ENCODE peak calls at places on chromosomes 5 and 9, in eight cellular contexts. G is RWPE1, B is heart right ventricle, Y is A549, I is right lobe of liver, W is AG04450, P is thyroid gland, Q is endodermal cell. S is an unnamed sample.

GRCh38 chr9:121220996-121221671 is 19.5 kb upstream of the RAB14 start:
- DNase-seq in Q (peak; percentile 59), Y (no peak), G (no peak), I (no peak), B (no peak), P (no peak), W (no peak), S (no peak)

GRCh38 chr5:95621839-95622629 is 2.1 kb downstream of the GPR150 start:
- DNase-seq in Y (no peak), G (no peak), I (no peak), B (no peak), W (no peak), Q (no peak), P (no peak), S (no peak)

GRCh38 chr5:168364738-168365550 is 73.5 kb downstream of the WWC1 start:
- DNase-seq in Y (no peak), Q (peak; percentile 80), I (no peak), G (peak; percentile 71), W (no peak), B (no peak), P (peak; percentile 68), S (no peak)

GRCh38 chr9:88754452-88754851 is 219.5 kb downstream of the NXNL2 start:
- DNase-seq in P (no peak), G (no peak), Q (no peak), W (no peak), B (no peak), Y (no peak), I (no peak), S (no peak)

GRCh38 chr5:50553560-50553984 is 112.5 kb upstream of the EMB start:
- DNase-seq in I (no peak), G (no peak), Q (no peak), W (no peak), B (no peak), P (peak; percentile 52), Y (peak; percentile 0), S (no peak)

GRCh38 chr5:3325811-3326568 is 269.6 kb upstream of the IRX1 start:
- DNase-seq in B (no peak), W (no peak), I (no peak), P (no peak), G (no peak), Y (no peak), Q (peak; percentile 57), S (no peak)

GRCh38 chr9:4934976-4935672 is 49.9 kb upstream of the JAK2 start:
- DNase-seq in B (no peak), I (no peak), W (no peak), P (no peak), Y (no peak), G (no peak), Q (no peak), S (no peak)

GRCh38 chr5:10479226-10479721 is 37.6 kb downstream of the ROPN1L start:
- DNase-seq in P (peak; percentile 56), Y (peak; percentile 53), Q (peak; percentile 63), G (peak; percentile 97), W (no peak), I (no peak), B (no peak), S (peak; percentile 46)

GRCh38 chr5:35185518-35185917 is 44.8 kb downstream of the PRLR start:
- DNase-seq in P (no peak), G (no peak), I (no peak), W (no peak), Q (no peak), Y (no peak), B (no peak), S (no peak)

GRCh38 chr5:112668016-112668415 is 69.7 kb upstream of the APC start:
- DNase-seq in Q (no peak), B (no peak), I (no peak), P (no peak), W (no peak), Y (no peak), G (no peak), S (no peak)

GRCh38 chr5:36724429-36725332 is 118.3 kb downstream of the SLC1A3 start:
- DNase-seq in G (peak; percentile 48), Y (peak; percentile 37), P (no peak), I (peak; percentile 70), W (no peak), Q (peak; percentile 69), B (peak; percentile 31), S (no peak)

GRCh38 chr5:82421119-82421518 is 143.0 kb upstream of the RPS23 start:
- DNase-seq in Y (peak; percentile 52), I (no peak), W (peak; percentile 61), Q (no peak), G (peak; percentile 97), P (no peak), B (no peak), S (peak; percentile 91)

GRCh38 chr5:95081500-95082355 is 203.2 kb downstream of the MCTP1 start:
- DNase-seq in W (peak; percentile 63), P (no peak), B (peak; percentile 25), Q (peak; percentile 61), G (peak; percentile 91), I (peak; percentile 58), Y (peak; percentile 82), S (peak; percentile 68)

GRCh38 chr9:91770229-91770628 is 179.8 kb downstream of the ROR2 start:
- DNase-seq in W (no peak), Y (no peak), B (no peak), P (no peak), I (no peak), Q (peak; percentile 25), G (peak; percentile 24), S (no peak)

GRCh38 chr9:137485343-137486140 is 26.4 kb upstream of the NSMF start:
- DNase-seq in W (no peak), B (no peak), G (no peak), P (no peak), Y (no peak), I (no peak), Q (no peak), S (no peak)

GRCh38 chr5:176927562-176927961 is 28.4 kb upstream of the HK3 start:
- DNase-seq in W (no peak), Y (no peak), P (no peak), B (no peak), Q (no peak), G (no peak), I (no peak), S (no peak)

GRCh38 chr5:149853019-149853648 is 91.5 kb downstream of the PDE6A start:
- DNase-seq in G (peak; percentile 79), Y (peak; percentile 77), Q (peak; percentile 94), W (peak; percentile 46), P (peak; percentile 76), B (peak; percentile 80), I (peak; percentile 70), S (no peak)

GRCh38 chr5:178145965-178146820 is 7.5 kb downstream of the NHP2 start:
- DNase-seq in Y (peak; percentile 75), Q (peak; percentile 96), B (peak; percentile 51), P (peak; percentile 76), G (peak; percentile 88), W (no peak), I (peak; percentile 73), S (peak; percentile 88)

GRCh38 chr9:14440062-14440461 is 126.1 kb upstream of the NFIB start:
- DNase-seq in B (no peak), Y (no peak), Q (no peak), I (no peak), G (no peak), P (no peak), W (no peak), S (no peak)

GRCh38 chr5:110956913-110957813 is 114.3 kb upstream of the TSLP start:
- DNase-seq in W (no peak), G (no peak), B (no peak), P (no peak), Y (no peak), Q (no peak), I (no peak), S (no peak)

GRCh38 chr5:111070272-111071134 is 1.0 kb upstream of the TSLP start:
- DNase-seq in Y (no peak), W (no peak), I (peak; percentile 57), B (no peak), Q (peak; percentile 89), P (peak; percentile 34), G (no peak), S (no peak)

GRCh38 chr9:128690684-128691034 is 1.6 kb downstream of the SET start:
- DNase-seq in G (no peak), W (no peak), Q (no peak), Y (no peak), I (no peak), B (no peak), P (no peak), S (no peak)
- H3K27ac ChIP-seq in G (peak overlapping the region; percentile 98), W (peak overlapping the region; percentile 31), Q (no peak overlapping the region), Y (peak overlapping the region; percentile 97), I (no peak overlapping the region), B (peak overlapping the region; percentile 84), P (no peak overlapping the region), S (peak overlapping the region; percentile 81)

DNA sequence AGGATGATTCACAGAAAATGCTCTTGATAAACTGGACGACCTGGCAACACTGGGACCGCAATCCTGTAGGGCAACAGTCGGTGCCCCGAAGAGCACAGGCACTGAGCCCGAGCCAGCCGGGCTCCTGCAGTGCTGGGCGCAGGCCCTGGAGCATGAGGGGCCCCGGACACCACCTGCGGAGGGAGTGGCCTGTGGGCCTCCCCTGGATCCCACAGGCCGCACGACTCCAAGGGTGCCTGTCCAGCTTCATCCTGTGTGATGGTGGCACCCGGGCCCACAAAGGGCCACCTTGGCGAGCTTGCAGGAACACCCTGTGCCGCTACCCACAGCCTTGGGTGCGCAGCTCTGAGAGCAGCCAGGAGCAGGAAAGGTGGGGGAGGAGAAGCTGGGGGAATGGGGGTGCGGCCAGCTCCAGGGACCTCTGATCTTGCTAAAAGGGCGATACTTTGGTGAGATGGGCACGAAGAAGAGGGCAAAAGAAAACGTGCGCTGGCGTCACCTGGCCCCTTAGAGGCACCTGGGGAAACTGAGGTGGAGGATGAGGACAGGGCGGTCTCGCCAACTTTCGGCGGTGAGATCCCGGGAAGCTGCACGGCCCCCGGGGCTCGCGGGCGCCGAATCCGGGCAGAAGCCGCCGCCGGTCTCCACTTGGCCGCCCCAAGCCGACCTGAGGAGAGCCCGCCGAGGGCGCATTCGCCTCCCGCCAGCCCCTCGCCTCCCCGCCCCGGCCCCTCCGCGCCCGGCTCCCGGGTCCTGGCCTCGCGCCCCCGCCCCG is 715 bp downstream of the TBC1D9B start:
- DNase-seq in Y (no peak), W (no peak), G (peak; percentile 53), B (no peak), I (no peak), P (peak; percentile 44), Q (peak; percentile 73), S (no peak)
- H3K27ac ChIP-seq in Y (peak overlapping the region; percentile 89), W (no peak overlapping the region), G (peak overlapping the region; percentile 83), B (peak overlapping the region; percentile 81), I (no peak overlapping the region), P (no peak overlapping the region), Q (no peak overlapping the region), S (peak overlapping the region; percentile 68)

GRCh38 chr5:172890659-172891058 is 56.6 kb downstream of the ERGIC1 start:
- DNase-seq in P (no peak), I (no peak), G (no peak), Y (no peak), B (no peak), Q (no peak), W (no peak), S (no peak)
- H3K27ac ChIP-seq in P (peak overlapping the region; percentile 96), I (peak overlapping the region; percentile 83), G (peak overlapping the region; percentile 45), Y (peak overlapping the region; percentile 72), B (peak overlapping the region; percentile 82), Q (no peak overlapping the region), W (no peak overlapping the region), S (no peak overlapping the region)

GRCh38 chr5:154860765-154861164 is 2.3 kb downstream of the CNOT8 start:
- DNase-seq in Y (no peak), P (no peak), B (no peak), G (no peak), W (no peak), Q (no peak), I (no peak), S (no peak)
- H3K27ac ChIP-seq in Y (no peak overlapping the region), P (no peak overlapping the region), B (peak overlapping the region; percentile 99), G (no peak overlapping the region), W (no peak overlapping the region), Q (no peak overlapping the region), I (no peak overlapping the region), S (peak overlapping the region; percentile 96)

S was measured in epithelial cell of prostate.